ENCODE peak calls at places on chromosomes 2 and 18, in ten cellular contexts. U is uterus; Z is pancreas; J is left ventricle myocardium inferior; N is hepatocyte; H is heart left ventricle; W is A549; Y is spleen; B is fibroblast of lung; I is CD4-positive, CD25-positive, alpha-beta regulatory T cell. R is an unnamed sample. For H3K4me1, the result is how much of the 10 kb centered on the place peaks cover.

GRCh38 chr2:241035142-241035817 is 36.9 kb downstream of the SNED1 start:
- DNase-seq in U (no peak), Z (no peak), J (no peak), N (no peak), H (no peak), W (no peak), Y (peak), B (no peak), I (no peak), R (no peak)

GRCh38 chr2:168722592-168722991 is 79.8 kb upstream of the NOSTRIN start:
- DNase-seq in U (peak), Z (no peak), J (no peak), N (no peak), H (peak), W (no peak), Y (no peak), B (peak), I (no peak), R (no peak)

GRCh38 chr2:120902532-120903088 is 166.9 kb downstream of the GLI2 start:
- DNase-seq in U (no peak), Z (no peak), J (no peak), N (no peak), H (no peak), W (no peak), Y (no peak), B (no peak), I (no peak), R (no peak)

GRCh38 chr2:199989822-199990221 is 34.4 kb downstream of the MAIP1 start:
- DNase-seq in U (no peak), Z (no peak), J (no peak), N (peak), H (no peak), W (no peak), Y (no peak), B (no peak), I (no peak), R (no peak)

GRCh38 chr2:59259913-59260312 is 1018.8 kb upstream of the FANCL start:
- DNase-seq in U (no peak), Z (no peak), J (no peak), N (no peak), H (no peak), W (no peak), Y (no peak), B (no peak), I (no peak), R (no peak)

GRCh38 chr18:29154758-29155725 is 978.1 kb upstream of the CDH2 start:
- DNase-seq in U (no peak), Z (no peak), J (no peak), N (peak), H (no peak), W (peak), Y (no peak), B (peak), I (no peak), R (no peak)

GRCh38 chr18:56505971-56506370 is 132.4 kb downstream of the TXNL1 start:
- DNase-seq in U (no peak), Z (no peak), J (no peak), N (no peak), H (no peak), W (no peak), Y (no peak), B (peak), I (no peak), R (no peak)

GRCh38 chr18:11245889-11246288 is 96.5 kb upstream of the PIEZO2 start:
- DNase-seq in U (no peak), Z (no peak), J (no peak), N (peak), H (no peak), W (no peak), Y (no peak), B (no peak), I (no peak), R (no peak)

GRCh38 chr2:55096586-55096985 is 46.3 kb upstream of the RTN4 start:
- DNase-seq in U (no peak), Z (no peak), J (no peak), N (no peak), H (no peak), W (no peak), Y (no peak), B (no peak), I (no peak), R (no peak)

GRCh38 chr2:109448946-109449788 is 164.6 kb downstream of the SEPTIN10 start:
- DNase-seq in U (no peak), Z (peak), J (peak), N (no peak), H (peak), W (peak), Y (peak), B (peak), I (no peak), R (peak)

GRCh38 chr2:20728114-20728758 is 61.3 kb downstream of the GDF7 start:
- DNase-seq in U (no peak), Z (no peak), J (no peak), N (peak), H (no peak), W (no peak), Y (no peak), B (peak), I (no peak), R (no peak)

GRCh38 chr2:2788076-2788475 is 457.0 kb upstream of the MYT1L start:
- DNase-seq in U (no peak), Z (no peak), J (no peak), N (no peak), H (no peak), W (no peak), Y (no peak), B (no peak), I (no peak), R (no peak)

GRCh38 chr18:1513519-1513918 is 608.8 kb downstream of the ADCYAP1 start:
- DNase-seq in U (no peak), Z (no peak), J (no peak), N (peak), H (no peak), W (no peak), Y (no peak), B (no peak), I (no peak), R (no peak)

GRCh38 chr2:240623531-240624010 is 1.7 kb upstream of the GPR35 start:
- DNase-seq in U (no peak), Z (no peak), J (peak), N (no peak), H (no peak), W (no peak), Y (peak), B (no peak), I (no peak), R (peak)

GRCh38 chr2:157696036-157696435 is 67.4 kb upstream of the ACVR1C start:
- DNase-seq in U (no peak), Z (no peak), J (no peak), N (no peak), H (no peak), W (no peak), Y (no peak), B (peak), I (no peak), R (no peak)

GRCh38 chr2:71683666-71684065 is 230.3 kb downstream of the DYSF start:
- DNase-seq in U (no peak), Z (no peak), J (no peak), N (no peak), H (no peak), W (no peak), Y (peak), B (no peak), I (no peak), R (no peak)

GRCh38 chr2:27494284-27494943 is 586 bp downstream of the FNDC4 start:
- DNase-seq in U (peak), Z (peak), J (peak), N (peak), H (no peak), W (no peak), Y (peak), B (peak), I (no peak), R (peak)

GRCh38 chr2:44450082-44450481 is 88.3 kb downstream of the CAMKMT start:
- DNase-seq in U (no peak), Z (no peak), J (no peak), N (no peak), H (no peak), W (no peak), Y (no peak), B (no peak), I (no peak), R (no peak)

GRCh38 chr2:104434363-104434792 is 419.5 kb upstream of the POU3F3 start:
- DNase-seq in U (no peak), Z (peak), J (no peak), N (peak), H (no peak), W (no peak), Y (no peak), B (peak), I (peak), R (no peak)

GRCh38 chr2:9373505-9373904 is 49.8 kb downstream of the ITGB1BP1 start:
- DNase-seq in U (no peak), Z (no peak), J (no peak), N (no peak), H (no peak), W (no peak), Y (no peak), B (no peak), I (no peak), R (no peak)
- H3K27ac ChIP-seq in U (no peak), Z (no peak), J (no peak), N (no peak), H (no peak), W (no peak), Y (no peak), B (no peak), I (no peak), R (no peak)

DNA sequence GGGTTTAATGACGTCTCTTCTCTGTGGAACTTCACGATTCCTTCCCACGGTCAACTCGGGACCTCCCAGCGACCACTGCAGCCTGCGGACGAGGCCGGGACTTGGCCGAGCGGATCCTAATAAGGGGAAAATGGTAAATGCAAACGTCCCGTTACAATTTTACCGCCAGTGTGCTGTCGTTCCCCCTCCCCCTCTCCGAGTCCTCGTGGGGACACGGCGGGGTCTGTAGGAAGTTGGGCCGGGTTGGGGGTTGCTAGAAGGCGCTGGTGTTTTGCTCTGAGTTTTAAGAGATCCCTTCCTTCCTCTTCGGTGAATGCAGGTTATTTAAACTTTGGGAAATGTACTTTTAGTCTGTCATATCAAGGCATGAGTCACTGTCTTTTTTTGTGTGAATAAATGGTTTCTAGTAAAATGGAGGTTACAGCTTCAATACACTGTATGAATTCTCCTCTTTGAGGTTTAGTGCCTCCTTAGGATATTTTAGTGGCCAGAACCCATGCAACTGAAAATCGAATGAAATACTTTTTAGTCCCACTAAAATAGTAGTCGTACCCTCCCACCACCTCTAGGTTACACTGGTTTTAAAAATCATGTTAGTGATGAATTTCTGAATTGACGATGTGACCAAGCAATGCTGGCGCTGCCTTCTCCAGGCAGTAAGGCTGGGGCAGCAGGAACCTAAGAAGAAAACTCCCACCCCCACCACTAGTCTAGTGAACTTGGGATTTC is 2.3 kb downstream of the HOXD11 start:
- DNase-seq in U (no peak), Z (no peak), J (no peak), N (no peak), H (peak), W (no peak), Y (peak), B (no peak), I (no peak), R (no peak)
- H3K4me3 ChIP-seq in U (peak), Z (no peak), J (no peak), N (peak), H (no peak), W (no peak), Y (no peak), B (no peak), I (no peak), R (no peak)

GRCh38 chr2:234958746-234959395 is 7.1 kb downstream of the SH3BP4 start:
- DNase-seq in U (no peak), Z (no peak), J (no peak), N (no peak), H (no peak), W (no peak), Y (peak), B (no peak), I (no peak), R (no peak)

GRCh38 chr2:234957533-234958135 is 5.8 kb downstream of the SH3BP4 start:
- DNase-seq in U (no peak), Z (no peak), J (no peak), N (no peak), H (no peak), W (no peak), Y (peak), B (peak), I (no peak), R (no peak)

GRCh38 chr2:234960091-234961088 is 8.6 kb downstream of the SH3BP4 start:
- DNase-seq in U (no peak), Z (no peak), J (no peak), N (no peak), H (no peak), W (no peak), Y (no peak), B (peak), I (no peak), R (no peak)

GRCh38 chr2:234955971-234956509 is 4.2 kb downstream of the SH3BP4 start:
- DNase-seq in U (no peak), Z (no peak), J (no peak), N (no peak), H (no peak), W (no peak), Y (no peak), B (no peak), I (no peak), R (no peak)

GRCh38 chr2:234958311-234958710 is 6.5 kb downstream of the SH3BP4 start:
- DNase-seq in U (no peak), Z (no peak), J (no peak), N (no peak), H (no peak), W (no peak), Y (peak), B (no peak), I (no peak), R (no peak)
- H3K4me1 ChIP-seq in U (under half), Z (under half), J (half or more), N (under half), H (under half), W (under half), Y (under half), B (under half), I (under half), R (under half)

GRCh38 chr2:96970248-96970875 is 16.0 kb downstream of the FAM178B start:
- DNase-seq in U (peak), Z (no peak), J (no peak), N (no peak), H (no peak), W (no peak), Y (no peak), B (no peak), I (no peak), R (no peak)
- H3K27ac ChIP-seq in U (no peak), Z (no peak), J (no peak), N (no peak), H (no peak), W (peak), Y (no peak), B (no peak), I (no peak), R (no peak)